ENCODE peak calls at places on chromosome 4, in eight cellular contexts. One of them, this sample, is unnamed.

GRCh38 chr4:4480685-4481393 is 61.0 kb downstream of the STX18 start:
- DNase-seq in heart left ventricle: no peak
- DNase-seq in ovary: no peak
- DNase-seq in body of pancreas: no peak
- DNase-seq in adrenal gland: no peak
- DNase-seq in right lobe of liver: no peak
- DNase-seq in uterus: no peak
- DNase-seq in suprapubic skin: no peak
- DNase-seq in this sample: no peak

GRCh38 chr4:138039010-138039409 is 203.1 kb downstream of the SLC7A11 start:
- DNase-seq in heart left ventricle: no peak
- DNase-seq in ovary: no peak
- DNase-seq in body of pancreas: no peak
- DNase-seq in adrenal gland: no peak
- DNase-seq in right lobe of liver: no peak
- DNase-seq in uterus: no peak
- DNase-seq in suprapubic skin: no peak
- DNase-seq in this sample: no peak

GRCh38 chr4:43132010-43132582 is 239.6 kb downstream of the GRXCR1 start:
- DNase-seq in heart left ventricle: peak; percentile 14
- DNase-seq in ovary: peak; percentile 64
- DNase-seq in body of pancreas: peak; percentile 72
- DNase-seq in adrenal gland: peak; percentile 79
- DNase-seq in right lobe of liver: peak; percentile 70
- DNase-seq in uterus: peak; percentile 35
- DNase-seq in suprapubic skin: no peak
- DNase-seq in this sample: peak; percentile 85

GRCh38 chr4:168787801-168788200 is 222.3 kb downstream of the CBR4 start:
- DNase-seq in heart left ventricle: no peak
- DNase-seq in ovary: no peak
- DNase-seq in body of pancreas: no peak
- DNase-seq in adrenal gland: no peak
- DNase-seq in right lobe of liver: no peak
- DNase-seq in uterus: no peak
- DNase-seq in suprapubic skin: no peak
- DNase-seq in this sample: no peak

GRCh38 chr4:139153411-139154133 is 23.4 kb downstream of the ELF2 start:
- DNase-seq in heart left ventricle: no peak
- DNase-seq in ovary: no peak
- DNase-seq in body of pancreas: no peak
- DNase-seq in adrenal gland: no peak
- DNase-seq in right lobe of liver: no peak
- DNase-seq in uterus: no peak
- DNase-seq in suprapubic skin: no peak
- DNase-seq in this sample: no peak

GRCh38 chr4:88981571-88981970 is 75.4 kb downstream of the FAM13A start:
- DNase-seq in heart left ventricle: no peak
- DNase-seq in ovary: no peak
- DNase-seq in body of pancreas: no peak
- DNase-seq in adrenal gland: no peak
- DNase-seq in right lobe of liver: no peak
- DNase-seq in uterus: no peak
- DNase-seq in suprapubic skin: no peak
- DNase-seq in this sample: no peak

GRCh38 chr4:47002593-47002992 is 9.2 kb upstream of the GABRA4 start:
- DNase-seq in heart left ventricle: no peak
- DNase-seq in ovary: no peak
- DNase-seq in body of pancreas: no peak
- DNase-seq in adrenal gland: no peak
- DNase-seq in right lobe of liver: no peak
- DNase-seq in uterus: no peak
- DNase-seq in suprapubic skin: no peak
- DNase-seq in this sample: no peak

GRCh38 chr4:2842667-2843022 is 999 bp upstream of the ADD1 start:
- DNase-seq in heart left ventricle: no peak
- DNase-seq in ovary: no peak
- DNase-seq in body of pancreas: no peak
- DNase-seq in adrenal gland: no peak
- DNase-seq in right lobe of liver: no peak
- DNase-seq in uterus: no peak
- DNase-seq in suprapubic skin: no peak
- DNase-seq in this sample: no peak

GRCh38 chr4:8475751-8476575 is 35.4 kb downstream of the TRMT44 start:
- DNase-seq in heart left ventricle: no peak
- DNase-seq in ovary: no peak
- DNase-seq in body of pancreas: no peak
- DNase-seq in adrenal gland: no peak
- DNase-seq in right lobe of liver: no peak
- DNase-seq in uterus: no peak
- DNase-seq in suprapubic skin: no peak
- DNase-seq in this sample: no peak

GRCh38 chr4:26613242-26613641 is 29.4 kb downstream of the TBC1D19 start:
- DNase-seq in heart left ventricle: no peak
- DNase-seq in ovary: no peak
- DNase-seq in body of pancreas: no peak
- DNase-seq in adrenal gland: no peak
- DNase-seq in right lobe of liver: no peak
- DNase-seq in uterus: no peak
- DNase-seq in suprapubic skin: no peak
- DNase-seq in this sample: no peak

GRCh38 chr4:132683957-132684356 is 465.1 kb upstream of the PCDH10 start:
- DNase-seq in heart left ventricle: no peak
- DNase-seq in ovary: no peak
- DNase-seq in body of pancreas: no peak
- DNase-seq in adrenal gland: no peak
- DNase-seq in right lobe of liver: no peak
- DNase-seq in uterus: no peak
- DNase-seq in suprapubic skin: no peak
- DNase-seq in this sample: no peak

GRCh38 chr4:8392591-8393190 is 47.8 kb downstream of the ACOX3 start:
- DNase-seq in heart left ventricle: no peak
- DNase-seq in ovary: no peak
- DNase-seq in body of pancreas: no peak
- DNase-seq in adrenal gland: no peak
- DNase-seq in right lobe of liver: no peak
- DNase-seq in uterus: no peak
- DNase-seq in suprapubic skin: no peak
- DNase-seq in this sample: no peak

GRCh38 chr4:108172780-108173598 is 4.3 kb upstream of the LEF1 start:
- DNase-seq in heart left ventricle: peak; percentile 38
- DNase-seq in ovary: peak; percentile 23
- DNase-seq in body of pancreas: peak; percentile 27
- DNase-seq in adrenal gland: peak; percentile 79
- DNase-seq in right lobe of liver: peak; percentile 27
- DNase-seq in uterus: no peak
- DNase-seq in suprapubic skin: no peak
- DNase-seq in this sample: peak; percentile 72

GRCh38 chr4:22462693-22463092 is 53.2 kb downstream of the ADGRA3 start:
- DNase-seq in heart left ventricle: no peak
- DNase-seq in ovary: no peak
- DNase-seq in body of pancreas: no peak
- DNase-seq in adrenal gland: no peak
- DNase-seq in right lobe of liver: no peak
- DNase-seq in uterus: no peak
- DNase-seq in suprapubic skin: no peak
- DNase-seq in this sample: no peak

GRCh38 chr4:14726441-14727405 is 275.6 kb upstream of the CPEB2 start:
- DNase-seq in heart left ventricle: no peak
- DNase-seq in ovary: no peak
- DNase-seq in body of pancreas: peak; percentile 67
- DNase-seq in adrenal gland: no peak
- DNase-seq in right lobe of liver: no peak
- DNase-seq in uterus: no peak
- DNase-seq in suprapubic skin: no peak
- DNase-seq in this sample: no peak

GRCh38 chr4:80767944-80768343 is 262.6 kb upstream of the BMP3 start:
- DNase-seq in heart left ventricle: no peak
- DNase-seq in ovary: no peak
- DNase-seq in body of pancreas: no peak
- DNase-seq in adrenal gland: no peak
- DNase-seq in right lobe of liver: no peak
- DNase-seq in uterus: no peak
- DNase-seq in suprapubic skin: no peak
- DNase-seq in this sample: no peak

GRCh38 chr4:98828801-98829200 is 100.1 kb downstream of the EIF4E start:
- DNase-seq in heart left ventricle: no peak
- DNase-seq in ovary: no peak
- DNase-seq in body of pancreas: no peak
- DNase-seq in adrenal gland: no peak
- DNase-seq in right lobe of liver: no peak
- DNase-seq in uterus: no peak
- DNase-seq in suprapubic skin: no peak
- DNase-seq in this sample: no peak

GRCh38 chr4:8121236-8122015 is 37.2 kb downstream of the ABLIM2 start:
- DNase-seq in heart left ventricle: no peak
- DNase-seq in ovary: no peak
- DNase-seq in body of pancreas: no peak
- DNase-seq in adrenal gland: no peak
- DNase-seq in right lobe of liver: no peak
- DNase-seq in uterus: no peak
- DNase-seq in suprapubic skin: no peak
- DNase-seq in this sample: no peak

DNA sequence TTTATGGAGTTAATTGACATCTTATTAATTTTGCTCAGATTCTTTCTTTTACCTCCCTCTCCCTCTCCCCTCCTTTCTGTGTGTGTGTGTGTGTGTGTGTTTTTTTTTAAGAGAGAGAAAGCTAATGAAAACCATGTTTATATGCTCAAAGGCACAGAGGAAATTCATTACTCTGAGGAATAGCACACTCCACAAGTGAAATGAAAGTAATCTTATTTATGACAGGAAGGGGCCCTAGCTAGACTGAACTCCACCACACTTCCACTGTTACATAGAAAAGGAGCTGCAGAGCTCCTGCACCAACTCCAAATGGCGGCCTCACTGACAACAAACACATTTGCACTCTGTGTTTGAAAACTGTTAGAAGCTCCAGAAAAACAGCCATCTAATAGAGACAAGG is 150.6 kb downstream of the RASL11B start:
- DNase-seq in heart left ventricle: no peak
- DNase-seq in ovary: no peak
- DNase-seq in body of pancreas: no peak
- DNase-seq in adrenal gland: no peak
- DNase-seq in right lobe of liver: no peak
- DNase-seq in uterus: no peak
- DNase-seq in suprapubic skin: no peak
- DNase-seq in this sample: no peak
- TF ChIP-seq POLR2A in heart left ventricle: no peak
- TF ChIP-seq POLR2A in ovary: no peak
- TF ChIP-seq POLR2A in body of pancreas: no peak
- TF ChIP-seq POLR2A in adrenal gland: no peak
- TF ChIP-seq POLR2A in right lobe of liver: no peak
- TF ChIP-seq POLR2A in uterus: no peak
- TF ChIP-seq POLR2A in suprapubic skin: no peak
- TF ChIP-seq POLR2A in this sample: no peak

DNA sequence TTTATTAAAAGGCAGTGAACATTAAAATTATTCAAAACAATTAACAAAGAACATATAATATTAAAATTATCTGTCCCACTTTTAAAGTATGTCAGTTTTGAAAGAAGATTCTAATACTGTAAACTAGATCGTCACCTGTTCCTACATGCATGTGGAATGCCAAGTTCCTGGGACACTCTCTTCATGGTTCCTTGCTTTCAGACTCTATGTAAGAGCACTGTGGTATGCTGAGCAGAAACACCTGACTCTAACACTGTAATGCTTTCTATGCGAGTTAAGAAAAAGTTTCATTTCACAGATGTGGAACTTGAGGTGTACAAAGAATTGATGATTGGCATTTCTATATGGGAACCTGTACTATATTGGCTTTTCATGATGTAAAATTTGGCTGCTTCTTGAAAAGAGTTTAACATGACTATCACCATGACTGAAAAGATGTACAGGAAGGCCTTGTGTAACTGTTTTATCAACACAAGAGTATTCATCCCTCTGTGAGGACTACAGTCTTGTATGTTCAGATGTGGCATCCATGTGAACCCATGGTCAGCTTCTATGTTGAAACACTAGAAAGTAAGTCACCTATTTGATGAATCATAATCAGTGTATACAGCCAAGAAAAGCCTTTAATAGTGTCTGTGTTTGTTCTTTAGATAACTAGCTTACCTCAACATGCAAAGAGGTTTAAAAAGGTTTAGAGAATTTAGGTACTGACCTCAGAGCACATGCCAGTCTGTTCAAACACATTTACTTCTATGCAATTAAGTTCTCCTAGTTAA is 354.5 kb downstream of the ARHGAP24 start:
- DNase-seq in heart left ventricle: no peak
- DNase-seq in ovary: no peak
- DNase-seq in body of pancreas: no peak
- DNase-seq in adrenal gland: no peak
- DNase-seq in right lobe of liver: no peak
- DNase-seq in uterus: no peak
- DNase-seq in suprapubic skin: no peak
- DNase-seq in this sample: no peak
- H3K4me1 ChIP-seq in heart left ventricle: peaks cover 60% of the 10 kb centered on the region
- H3K4me1 ChIP-seq in ovary: peaks cover 4% of the 10 kb centered on the region
- H3K4me1 ChIP-seq in body of pancreas: peaks cover 57% of the 10 kb centered on the region
- H3K4me1 ChIP-seq in adrenal gland: no peaks in the 10 kb centered on the region
- H3K4me1 ChIP-seq in right lobe of liver: no peaks in the 10 kb centered on the region
- H3K4me1 ChIP-seq in uterus: no peaks in the 10 kb centered on the region
- H3K4me1 ChIP-seq in suprapubic skin: peaks cover 17% of the 10 kb centered on the region
- H3K4me1 ChIP-seq in this sample: peaks cover 5% of the 10 kb centered on the region

DNA sequence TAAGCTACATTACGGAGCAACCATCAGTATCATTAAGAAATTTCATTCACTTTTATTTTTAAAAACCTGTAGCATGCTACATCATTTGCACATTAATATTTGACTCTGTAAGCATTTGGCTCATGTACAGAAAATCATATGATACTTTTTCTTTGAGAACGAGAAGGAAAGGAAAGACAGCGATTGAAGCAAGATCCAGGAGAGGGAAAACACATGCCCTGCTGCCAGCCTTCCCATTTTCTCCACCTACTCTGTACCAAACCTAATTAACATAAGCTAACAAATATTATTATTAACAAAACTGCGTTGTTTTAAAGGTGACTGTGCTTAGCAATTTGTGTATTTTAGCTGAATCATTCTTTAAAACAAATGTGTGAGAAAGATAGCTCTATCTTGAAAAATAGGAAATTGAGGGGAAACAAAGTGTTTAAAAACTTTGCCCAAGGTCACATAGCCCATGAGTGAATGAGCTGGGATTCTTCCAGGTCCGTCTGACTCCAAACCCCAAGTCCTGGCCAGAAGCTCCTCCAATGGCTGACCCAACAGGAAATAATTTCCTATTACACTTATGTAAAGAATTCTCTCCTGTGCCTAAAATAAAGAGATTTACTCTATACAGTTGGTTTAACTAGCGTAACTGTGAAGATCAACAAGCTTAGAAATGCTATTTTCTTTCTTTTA is 287.4 kb downstream of the ARHGAP24 start:
- DNase-seq in heart left ventricle: peak; percentile 31
- DNase-seq in ovary: peak; percentile 64
- DNase-seq in body of pancreas: peak; percentile 76
- DNase-seq in adrenal gland: no peak
- DNase-seq in right lobe of liver: no peak
- DNase-seq in uterus: no peak
- DNase-seq in suprapubic skin: no peak
- DNase-seq in this sample: peak; percentile 36
- H3K27ac ChIP-seq in heart left ventricle: peak overlapping the region; percentile 32
- H3K27ac ChIP-seq in ovary: no peak overlapping the region
- H3K27ac ChIP-seq in body of pancreas: peak overlapping the region; percentile 32
- H3K27ac ChIP-seq in adrenal gland: no peak overlapping the region
- H3K27ac ChIP-seq in right lobe of liver: no peak overlapping the region
- H3K27ac ChIP-seq in uterus: no peak overlapping the region
- H3K27ac ChIP-seq in suprapubic skin: peak overlapping the region; percentile 64
- H3K27ac ChIP-seq in this sample: peak overlapping the region; percentile 33

GRCh38 chr4:779555-779954 is 46.4 kb downstream of the CPLX1 start:
- DNase-seq in heart left ventricle: no peak
- DNase-seq in ovary: no peak
- DNase-seq in body of pancreas: no peak
- DNase-seq in adrenal gland: no peak
- DNase-seq in right lobe of liver: no peak
- DNase-seq in uterus: no peak
- DNase-seq in suprapubic skin: no peak
- DNase-seq in this sample: no peak
- TF ChIP-seq POLR2A in heart left ventricle: no peak
- TF ChIP-seq POLR2A in ovary: no peak
- TF ChIP-seq POLR2A in body of pancreas: no peak
- TF ChIP-seq POLR2A in adrenal gland: no peak
- TF ChIP-seq POLR2A in right lobe of liver: no peak
- TF ChIP-seq POLR2A in uterus: no peak
- TF ChIP-seq POLR2A in suprapubic skin: no peak
- TF ChIP-seq POLR2A in this sample: no peak